ENCODE peak calls at places on chromosome 22, in nine cellular contexts. T is cardiac muscle cell, D is lower lobe of right lung, N is B cell, Q is AG09309, E is neural progenitor cell, G is HFFc6, I is psoas muscle, O is A549. A is an unnamed sample.

GRCh38 chr22:36193577-36193976 is 8.0 kb downstream of the APOL4 start:
- DNase-seq in G (no peak), Q (no peak), T (no peak), O (no peak), I (no peak), N (no peak), D (no peak), E (no peak), A (no peak)

GRCh38 chr22:40008726-40009125 is 14.0 kb downstream of the FAM83F start:
- DNase-seq in O (no peak), N (no peak), T (no peak), I (no peak), E (no peak), D (no peak), G (no peak), Q (no peak), A (no peak)

GRCh38 chr22:32123657-32124056 is 35.4 kb downstream of the C22orf42 start:
- DNase-seq in E (peak), G (no peak), N (no peak), O (peak), I (no peak), T (no peak), D (no peak), Q (no peak), A (no peak)

GRCh38 chr22:46754110-46754799 is 8.2 kb upstream of the TBC1D22A start:
- DNase-seq in N (no peak), E (no peak), T (peak), Q (peak), O (peak), D (peak), I (peak), G (peak), A (peak)

GRCh38 chr22:32206774-32207758 is 2.2 kb upstream of the RFPL2 start:
- DNase-seq in I (no peak), Q (no peak), T (peak), G (no peak), D (no peak), N (peak), E (peak), O (peak), A (peak)

GRCh38 chr22:47126344-47126811 is 363.9 kb downstream of the TBC1D22A start:
- DNase-seq in O (no peak), N (no peak), G (no peak), T (no peak), I (no peak), Q (no peak), E (no peak), D (peak), A (no peak)

GRCh38 chr22:21834869-21835268 is 32.6 kb downstream of the MAPK1 start:
- DNase-seq in O (no peak), T (no peak), I (no peak), G (no peak), E (no peak), N (peak), Q (no peak), D (no peak), A (no peak)

GRCh38 chr22:46910624-46911023 is 148.2 kb downstream of the TBC1D22A start:
- DNase-seq in I (no peak), Q (no peak), D (no peak), E (no peak), O (no peak), G (no peak), T (no peak), N (no peak), A (no peak)

DNA sequence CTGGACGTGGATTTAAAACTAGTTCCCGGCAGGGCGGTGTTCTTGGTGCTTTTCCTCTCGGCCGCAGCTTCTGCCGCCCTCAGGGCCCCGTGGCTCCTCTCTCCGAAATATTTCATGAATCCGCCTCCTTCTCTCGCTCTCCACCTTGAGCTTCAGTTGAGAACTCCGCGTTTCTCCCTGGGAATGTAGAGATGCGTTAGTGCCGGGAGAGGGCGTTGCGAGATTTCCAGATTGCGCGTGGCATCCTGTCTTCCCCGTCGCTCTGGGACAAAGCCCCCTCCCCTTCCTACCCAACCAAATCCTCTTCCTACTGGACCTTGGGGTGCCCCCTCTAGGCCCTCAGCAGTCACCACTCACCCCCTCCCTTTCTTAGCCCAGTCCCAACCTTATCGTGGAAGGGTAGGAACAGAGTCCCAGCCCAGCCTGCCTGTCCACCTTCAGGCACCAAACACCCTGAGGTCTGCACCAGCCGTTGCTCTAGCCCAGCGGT is 15.5 kb upstream of the RAC2 start:
- DNase-seq in I (no peak), D (peak), Q (no peak), T (peak), E (peak), O (peak), N (peak), G (peak), A (no peak)
- TF ChIP-seq CTCF in I (no peak), D (peak), Q (peak), T (peak), E (peak), O (peak), N (peak), G (peak), A (peak)

DNA sequence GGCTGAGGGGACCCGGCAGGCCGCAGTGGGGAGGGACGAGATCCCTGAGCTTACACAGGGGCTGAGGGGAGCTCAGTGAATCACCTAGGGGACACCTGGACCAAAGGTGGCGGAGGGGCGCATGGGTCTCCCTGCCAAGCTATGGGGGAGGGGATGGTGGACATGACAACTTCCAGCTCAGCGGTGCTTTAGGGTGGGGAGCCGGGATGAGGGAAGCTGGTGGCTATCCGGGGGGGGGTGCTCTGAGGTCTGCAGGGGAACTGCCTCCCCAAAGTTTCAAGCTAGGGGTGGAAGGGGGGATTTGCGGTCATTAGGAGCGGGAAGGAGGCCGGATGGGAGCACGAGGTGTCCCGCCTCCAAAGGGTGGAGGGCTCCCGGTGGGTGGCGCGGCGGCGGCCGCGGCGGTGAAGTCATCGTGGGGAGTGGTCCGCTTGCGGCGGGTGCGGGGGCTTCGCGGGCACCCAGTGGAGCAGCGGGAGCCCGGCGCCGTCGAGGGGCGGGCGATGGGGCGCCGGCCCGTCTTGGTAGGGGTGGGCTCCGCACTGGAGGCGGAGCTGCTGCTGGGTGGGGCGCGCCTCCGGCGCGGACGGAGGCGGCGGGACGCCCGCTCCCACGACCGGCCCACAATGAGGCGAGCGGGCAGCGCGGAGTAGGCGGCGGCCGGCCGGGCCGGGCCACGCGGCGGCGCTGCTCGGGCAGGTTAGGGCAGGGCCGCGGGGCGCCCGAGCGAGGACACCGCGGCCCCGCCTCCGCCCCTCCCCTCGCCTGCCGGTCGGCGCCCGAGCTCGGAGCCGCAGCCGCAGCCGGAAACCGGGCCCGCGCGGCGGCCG is at the start of gene MICALL1:
- DNase-seq in Q (no peak), T (peak), E (peak), O (peak), G (peak), N (peak), I (peak), D (peak), A (peak)
- TF ChIP-seq CTCF in Q (no peak), T (no peak), E (peak), O (peak), G (peak), N (no peak), I (peak), D (peak), A (no peak)

DNA sequence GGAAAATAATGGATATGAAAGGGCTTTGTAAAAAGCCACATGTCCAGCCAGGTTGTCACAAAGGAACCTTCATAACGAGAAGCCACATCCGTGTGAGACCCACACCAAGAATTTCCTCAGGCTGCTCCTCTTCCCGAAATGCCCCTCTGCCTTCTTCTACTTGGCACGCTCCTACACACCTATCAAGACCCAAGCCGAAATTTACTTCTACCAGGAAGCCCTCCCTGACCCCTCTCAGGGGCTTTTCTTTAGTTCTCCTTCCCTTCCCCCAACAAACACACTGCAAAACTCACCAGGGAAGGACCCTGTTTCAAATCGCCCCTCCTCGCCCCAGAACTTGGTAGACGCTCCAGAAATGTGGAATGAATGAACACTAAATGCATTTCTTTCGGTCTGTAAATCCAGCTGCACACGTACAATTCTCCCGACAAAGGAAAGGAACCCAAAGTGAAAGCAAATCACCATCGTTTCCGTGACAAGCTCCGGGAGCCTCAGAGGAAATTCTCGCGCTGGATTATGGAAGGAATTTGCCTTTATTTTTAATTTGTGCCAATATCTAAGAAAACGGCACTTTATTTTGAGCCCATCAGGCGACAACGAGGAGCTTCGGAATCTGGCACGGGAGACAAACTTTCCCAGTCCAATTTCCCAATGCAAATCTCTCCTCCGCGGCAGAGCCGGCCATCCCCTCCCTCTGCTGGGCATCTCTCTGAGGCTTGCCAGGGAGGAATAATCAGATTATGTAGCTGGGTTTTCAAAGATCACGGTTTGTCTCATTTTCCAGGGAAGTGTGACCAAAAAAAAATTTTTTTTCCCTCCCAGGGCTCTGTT is 13.2 kb upstream of the SHISAL1 start:
- DNase-seq in T (peak), Q (peak), G (peak), D (no peak), E (peak), N (no peak), I (no peak), O (no peak), A (no peak)
- TF ChIP-seq CTCF in T (peak), Q (peak), G (peak), D (peak), E (peak), N (no peak), I (no peak), O (no peak), A (no peak)

GRCh38 chr22:49525366-49525765 is 302.3 kb downstream of the BRD1 start:
- DNase-seq in T (no peak), I (no peak), D (no peak), N (no peak), O (no peak), E (no peak), Q (no peak), G (no peak), A (no peak)

GRCh38 chr22:49524362-49524761 is 303.3 kb downstream of the BRD1 start:
- DNase-seq in N (no peak), E (no peak), Q (no peak), D (no peak), I (no peak), G (no peak), T (no peak), O (no peak), A (no peak)

GRCh38 chr22:49523374-49524008 is 304.2 kb downstream of the BRD1 start:
- DNase-seq in T (no peak), G (no peak), O (no peak), N (no peak), D (no peak), E (no peak), Q (no peak), I (no peak), A (no peak)

GRCh38 chr22:49521787-49522224 is 305.9 kb downstream of the BRD1 start:
- DNase-seq in I (no peak), D (no peak), T (no peak), O (no peak), G (no peak), E (no peak), Q (no peak), N (no peak), A (no peak)

GRCh38 chr22:49522582-49523373 is 304.9 kb downstream of the BRD1 start:
- DNase-seq in I (no peak), O (no peak), D (no peak), G (no peak), T (no peak), E (no peak), N (no peak), Q (no peak), A (no peak)
- TF ChIP-seq CTCF in I (no peak), O (no peak), D (no peak), G (no peak), T (no peak), E (no peak), N (no peak), Q (no peak), A (no peak)